ENCODE peak calls at places on chromosome 17, in eight cellular contexts. A, F, S, D, W, K, R and G are unnamed samples.
A peak's percentile ranks its signal among the peaks of the same experiment; 100 is the strongest.

GRCh38 chr17:8935194-8935593 is 30.3 kb downstream of the PIK3R5 start:
- DNase-seq in K (no peak), W (peak; percentile 69), S (no peak), D (no peak), A (no peak), F (peak; percentile 60), R (no peak), G (no peak)

GRCh38 chr17:74355065-74355464 is 6.6 kb downstream of the BTBD17 start:
- DNase-seq in D (no peak), F (no peak), K (no peak), S (no peak), R (no peak), A (no peak), W (no peak), G (no peak)

GRCh38 chr17:64147110-64148016 is 17.4 kb upstream of the ERN1 start:
- DNase-seq in S (no peak), R (no peak), W (no peak), D (peak; percentile 61), A (no peak), F (peak; percentile 76), K (no peak), G (peak; percentile 20)

GRCh38 chr17:61097786-61098185 is 301.9 kb upstream of the TBX2 start:
- DNase-seq in A (no peak), W (no peak), R (no peak), F (no peak), K (no peak), S (no peak), D (no peak), G (no peak)

GRCh38 chr17:78797691-78798585 is 15.9 kb upstream of the CYTH1 start:
- DNase-seq in R (no peak), F (peak; percentile 15), K (no peak), S (no peak), A (no peak), W (no peak), D (no peak), G (peak; percentile 32)

GRCh38 chr17:27533874-27534815 is 77.9 kb downstream of the KSR1 start:
- DNase-seq in A (peak; percentile 86), R (no peak), W (no peak), D (peak; percentile 96), S (peak; percentile 70), F (peak; percentile 55), K (no peak), G (peak; percentile 88)

GRCh38 chr17:40611840-40612509 is 35.6 kb downstream of the SMARCE1 start:
- DNase-seq in R (no peak), A (no peak), K (no peak), W (no peak), D (no peak), S (no peak), F (no peak), G (no peak)

GRCh38 chr17:59607817-59608403 is 11.8 kb upstream of the CLTC start:
- DNase-seq in S (no peak), D (no peak), F (no peak), K (no peak), R (no peak), W (peak; percentile 39), A (no peak), G (no peak)

GRCh38 chr17:69179227-69179952 is 37.7 kb upstream of the ABCA6 start:
- DNase-seq in A (peak; percentile 4), D (peak; percentile 30), K (no peak), W (no peak), S (peak; percentile 16), F (peak; percentile 41), R (no peak), G (peak; percentile 61)